ENCODE peak calls at places on chromosome 2, in six cellular contexts. R, M, C, L, X and H are unnamed samples.

GRCh38 chr2:240783819-240784621 is 36.0 kb downstream of the KIF1A start:
- DNase-seq in R (no peak), M (no peak), X (no peak), L (no peak), C (no peak), H (no peak)

GRCh38 chr2:218138047-218138446 is 12.2 kb downstream of the CXCR2 start:
- DNase-seq in M (no peak), R (no peak), L (no peak), X (no peak), C (no peak), H (no peak)

GRCh38 chr2:238501311-238501710 is 74.6 kb downstream of the ASB1 start:
- DNase-seq in C (peak; percentile 78), R (no peak), X (no peak), M (no peak), L (no peak), H (no peak)

GRCh38 chr2:235536711-235537110 is 42.9 kb downstream of the AGAP1 start:
- DNase-seq in X (no peak), R (no peak), L (no peak), M (no peak), C (no peak), H (no peak)

GRCh38 chr2:2222931-2223330 is 108.1 kb downstream of the MYT1L start:
- DNase-seq in C (no peak), L (no peak), X (no peak), M (no peak), R (no peak), H (peak; percentile 56)

GRCh38 chr2:85066874-85067351 is 66.3 kb upstream of the TCF7L1 start:
- DNase-seq in X (peak; percentile 90), M (no peak), R (peak; percentile 85), L (peak; percentile 58), C (peak; percentile 94), H (peak; percentile 26)

GRCh38 chr2:142124706-142125105 is 6.1 kb downstream of the LRP1B start:
- DNase-seq in C (no peak), M (no peak), X (no peak), L (no peak), R (no peak), H (no peak)

GRCh38 chr2:177296047-177296446 is 31.5 kb upstream of the NFE2L2 start:
- DNase-seq in X (peak; percentile 46), L (no peak), R (no peak), M (no peak), C (no peak), H (no peak)

GRCh38 chr2:36408198-36408703 is 52.7 kb downstream of the CRIM1 start:
- DNase-seq in X (peak; percentile 65), L (no peak), C (peak; percentile 83), R (peak; percentile 38), M (no peak), H (peak; percentile 26)

GRCh38 chr2:237865623-237866041 is 6.2 kb downstream of the RAMP1 start:
- DNase-seq in X (no peak), M (no peak), C (no peak), L (no peak), R (no peak), H (no peak)